ENCODE peak calls at places on chromosomes 11 and 22, in seven cellular contexts. I, J, R, Z, D, A and C are unnamed samples.

GRCh38 chr11:102886999-102887398 is 12.2 kb upstream of the MMP12 start:
- DNase-seq in A (no peak), J (no peak), R (no peak), I (no peak), Z (no peak), D (no peak), C (no peak)

GRCh38 chr11:79026803-79027445 is 413.9 kb downstream of the TENM4 start:
- DNase-seq in D (no peak), J (no peak), R (no peak), A (no peak), Z (no peak), I (peak), C (no peak)

GRCh38 chr22:42368379-42369249 is 63.6 kb downstream of the NFAM1 start:
- DNase-seq in I (no peak), A (no peak), J (no peak), D (no peak), Z (peak), R (peak), C (no peak)

GRCh38 chr11:16785520-16786128 is 47.2 kb downstream of the C11orf58 start:
- DNase-seq in I (peak), R (peak), J (peak), D (peak), Z (peak), A (peak), C (no peak)

GRCh38 chr22:19884161-19884953 is 29.7 kb upstream of the GNB1L start:
- DNase-seq in J (no peak), I (no peak), A (no peak), D (no peak), Z (no peak), R (no peak), C (no peak)

GRCh38 chr11:95134491-95134890 is 44.8 kb downstream of the ENDOD1 start:
- DNase-seq in R (no peak), I (peak), D (peak), J (no peak), Z (peak), A (no peak), C (no peak)

GRCh38 chr11:80155412-80156017 is 714.7 kb upstream of the TENM4 start:
- DNase-seq in R (no peak), I (peak), A (peak), Z (peak), J (peak), D (peak), C (no peak)

GRCh38 chr11:107858217-107859070 is at the start of gene SLC35F2:
- DNase-seq in Z (peak), R (peak), J (peak), A (peak), D (peak), I (peak), C (peak)

GRCh38 chr11:76824980-76825725 is 35.6 kb upstream of the ACER3 start:
- DNase-seq in R (no peak), Z (peak), I (peak), D (no peak), A (no peak), J (no peak), C (no peak)

GRCh38 chr11:8382436-8383053 is 118.9 kb upstream of the LMO1 start:
- DNase-seq in D (peak), J (no peak), R (no peak), A (no peak), Z (no peak), I (peak), C (no peak)

GRCh38 chr11:23336961-23337360 is 476.7 kb upstream of the CCDC179 start:
- DNase-seq in D (peak), J (no peak), Z (no peak), I (peak), A (no peak), R (no peak), C (no peak)

GRCh38 chr11:3879967-3880542 is 24.6 kb downstream of the STIM1 start:
- DNase-seq in D (no peak), R (no peak), A (no peak), I (no peak), J (no peak), Z (no peak), C (no peak)

GRCh38 chr11:96260067-96260511 is 82.9 kb downstream of the MAML2 start:
- DNase-seq in R (no peak), I (no peak), A (no peak), J (no peak), Z (peak), D (no peak), C (no peak)

GRCh38 chr11:46450846-46451470 is 59.4 kb upstream of the CHRM4 start:
- DNase-seq in A (no peak), I (peak), R (no peak), J (no peak), D (no peak), Z (no peak), C (no peak)

GRCh38 chr22:43848366-43849171 is 13.7 kb downstream of the SULT4A1 start:
- DNase-seq in R (peak), D (no peak), J (no peak), Z (no peak), I (peak), A (peak), C (no peak)

GRCh38 chr11:33691051-33691864 is 9.4 kb downstream of the C11orf91 start:
- DNase-seq in R (no peak), D (no peak), J (no peak), A (peak), I (no peak), Z (peak), C (no peak)

GRCh38 chr22:19709063-19709769 is 5.1 kb upstream of the SEPTIN5 start:
- DNase-seq in I (no peak), D (no peak), R (peak), Z (peak), J (no peak), A (no peak), C (no peak)

GRCh38 chr22:25395915-25396314 is 168.6 kb upstream of the GRK3 start:
- DNase-seq in Z (no peak), A (no peak), J (no peak), R (no peak), D (no peak), I (no peak), C (no peak)

GRCh38 chr11:8100605-8101004 is 19.6 kb downstream of the TUB start:
- DNase-seq in I (no peak), D (no peak), Z (no peak), A (no peak), R (no peak), J (no peak), C (no peak)

GRCh38 chr22:49164773-49165320 is 662.8 kb downstream of the BRD1 start:
- DNase-seq in J (no peak), Z (no peak), A (no peak), I (no peak), R (no peak), D (no peak), C (no peak)

GRCh38 chr22:49168219-49168813 is 659.4 kb downstream of the BRD1 start:
- DNase-seq in A (no peak), J (no peak), Z (no peak), R (no peak), I (no peak), D (no peak), C (no peak)

GRCh38 chr22:49163960-49164690 is 663.5 kb downstream of the BRD1 start:
- DNase-seq in I (no peak), J (no peak), A (no peak), Z (no peak), D (no peak), R (no peak), C (no peak)

GRCh38 chr22:49166746-49167145 is 660.9 kb downstream of the BRD1 start:
- DNase-seq in A (no peak), J (no peak), I (no peak), R (no peak), Z (no peak), D (no peak), C (no peak)

GRCh38 chr22:49166211-49166610 is 661.5 kb downstream of the BRD1 start:
- DNase-seq in D (no peak), A (no peak), R (no peak), J (no peak), Z (no peak), I (no peak), C (no peak)
- H4K8ac ChIP-seq in D (no peak), A (no peak), R (no peak), J (no peak), Z (no peak), I (no peak), C (no peak)

GRCh38 chr11:64608260-64608538 is 17.2 kb downstream of the SLC22A12 start:
- DNase-seq in D (no peak), A (no peak), J (no peak), R (no peak), Z (no peak), I (no peak), C (no peak)
- H4K8ac ChIP-seq in D (no peak), A (no peak), J (no peak), R (no peak), Z (no peak), I (no peak), C (peak)

DNA sequence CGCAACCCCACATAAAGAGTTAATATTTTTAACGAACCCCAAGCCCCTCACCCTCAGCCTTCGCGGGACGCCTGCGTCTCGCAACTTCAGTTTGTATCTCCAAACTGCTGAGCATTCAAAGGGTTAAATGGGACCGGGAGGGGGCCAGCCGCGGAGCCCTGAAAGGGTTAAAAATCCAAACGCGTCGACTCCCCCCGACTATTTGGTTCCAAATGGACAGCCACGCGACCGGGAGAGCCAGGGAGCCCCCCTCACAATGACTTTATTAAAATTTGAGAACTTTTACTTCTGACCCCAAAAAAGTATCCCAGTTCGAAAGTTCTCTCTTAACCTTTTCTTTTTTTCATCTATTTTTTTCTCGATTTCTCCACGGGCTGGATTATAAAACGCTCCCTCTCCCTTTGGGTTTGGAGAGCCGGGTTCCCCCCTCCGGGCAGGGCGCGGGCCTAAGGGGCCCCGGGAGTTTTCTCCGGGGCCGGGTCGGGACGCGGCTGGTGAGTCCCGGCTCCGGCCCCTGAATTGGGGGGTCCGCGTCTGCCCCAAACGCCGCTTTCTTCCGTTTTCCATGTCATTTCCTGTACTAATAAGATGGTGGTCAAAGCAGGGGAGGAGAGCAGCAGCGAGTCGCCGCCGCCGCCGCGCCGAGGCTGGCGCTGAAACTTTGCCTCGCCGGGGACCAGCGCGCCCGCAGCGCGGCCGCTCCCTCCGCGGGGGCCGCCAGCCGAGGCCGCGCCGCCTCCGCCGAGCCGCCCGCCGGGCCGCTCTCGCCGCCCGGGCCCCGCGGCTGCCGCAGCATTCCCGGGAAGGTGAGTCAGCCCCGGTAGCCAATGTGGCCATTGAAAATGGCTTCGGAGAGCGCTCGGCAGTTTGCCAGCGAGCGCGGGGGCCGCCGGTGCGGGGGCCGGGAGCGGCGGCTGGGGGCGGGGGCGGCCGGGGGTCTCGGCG is at the start of gene PRDM11:
- DNase-seq in D (peak), J (peak), A (peak), I (peak), R (peak), Z (peak), C (no peak)
- H4K8ac ChIP-seq in D (peak), J (no peak), A (peak), I (peak), R (no peak), Z (peak), C (peak)

DNA sequence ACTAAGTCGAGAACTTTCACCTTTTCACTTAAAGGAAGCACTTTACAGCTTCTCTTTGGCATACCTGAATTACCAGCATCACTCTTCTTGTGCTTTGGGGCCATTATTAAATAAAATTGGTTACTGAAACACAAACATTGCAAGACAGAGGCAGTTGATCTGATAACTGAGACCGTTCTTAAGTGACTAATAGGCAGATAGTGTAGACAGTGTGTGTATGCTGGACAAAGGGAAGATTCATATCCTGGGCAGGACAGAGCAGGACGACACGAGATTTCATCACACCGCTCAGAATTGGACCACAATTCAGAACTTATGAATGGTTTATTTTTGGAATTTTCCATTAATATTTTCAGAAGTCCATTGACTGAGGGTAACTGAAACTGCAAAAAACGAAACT is 68.5 kb downstream of the LDLRAD3 start:
- DNase-seq in I (peak), J (no peak), A (no peak), D (peak), R (no peak), Z (peak), C (no peak)
- H4K8ac ChIP-seq in I (no peak), J (no peak), A (no peak), D (no peak), R (no peak), Z (no peak), C (no peak)

DNA sequence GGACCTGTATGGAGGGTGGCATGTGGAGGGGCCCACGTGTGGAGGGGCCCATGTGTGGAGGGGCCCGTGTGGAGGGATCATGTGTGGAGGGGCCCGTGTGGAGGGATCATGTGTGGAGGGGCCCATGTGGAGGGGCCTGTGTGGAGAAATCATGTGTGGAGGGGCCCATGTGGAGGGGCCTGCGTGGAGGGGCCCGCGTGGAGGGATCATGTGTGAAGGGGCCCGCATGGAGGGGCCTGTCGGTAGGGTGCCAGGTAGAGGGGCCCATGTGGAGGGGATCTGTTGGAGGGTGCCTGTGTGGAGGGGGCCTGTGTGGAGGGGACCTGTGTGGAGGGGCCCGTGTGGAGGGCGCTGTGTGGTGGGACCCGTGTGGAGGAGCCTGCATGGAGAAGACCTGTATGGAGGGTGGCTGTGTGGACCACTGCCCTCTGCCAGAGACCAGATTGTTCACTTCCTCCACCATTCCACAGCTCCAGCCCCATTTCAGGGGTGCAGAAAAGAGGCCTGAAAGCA is 47.0 kb downstream of the IGLL5 start:
- DNase-seq in Z (no peak), R (no peak), D (no peak), I (no peak), J (no peak), A (no peak), C (no peak)
- H4K8ac ChIP-seq in Z (no peak), R (no peak), D (no peak), I (no peak), J (no peak), A (no peak), C (no peak)

DNA sequence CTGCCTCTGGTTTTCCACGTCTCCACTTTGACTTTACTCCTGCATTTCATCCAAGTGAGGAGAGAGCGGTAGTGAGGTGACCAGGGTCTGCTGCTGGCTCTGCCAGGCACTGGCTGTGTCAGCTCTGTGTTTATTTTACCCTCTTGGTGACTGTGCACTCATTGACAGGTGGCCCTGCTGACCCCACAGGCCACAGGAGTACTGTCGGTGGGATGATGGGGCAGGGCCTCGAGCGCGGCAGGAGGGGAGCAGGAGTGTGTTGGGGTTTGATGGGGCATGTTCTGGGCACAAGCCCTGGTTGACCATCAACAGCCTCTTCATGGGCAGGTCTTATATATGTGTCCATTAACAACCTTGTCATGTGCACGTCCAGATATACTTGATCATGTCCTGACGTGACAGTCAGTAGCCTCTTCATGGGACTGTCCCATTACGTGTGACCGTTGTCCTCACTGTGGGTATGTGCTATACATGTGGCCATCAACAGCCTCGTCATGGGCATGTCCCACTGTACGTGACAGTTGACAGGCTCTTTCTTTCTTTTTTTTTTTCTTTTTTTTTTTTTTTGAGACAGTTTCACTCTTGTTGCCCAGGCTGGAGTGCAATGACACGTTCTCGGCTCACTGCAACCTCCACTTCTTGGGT is 31.4 kb upstream of the ACR start:
- DNase-seq in I (no peak), J (no peak), A (no peak), D (no peak), Z (no peak), R (no peak), C (no peak)
- H4K8ac ChIP-seq in I (no peak), J (peak), A (no peak), D (no peak), Z (no peak), R (no peak), C (no peak)

DNA sequence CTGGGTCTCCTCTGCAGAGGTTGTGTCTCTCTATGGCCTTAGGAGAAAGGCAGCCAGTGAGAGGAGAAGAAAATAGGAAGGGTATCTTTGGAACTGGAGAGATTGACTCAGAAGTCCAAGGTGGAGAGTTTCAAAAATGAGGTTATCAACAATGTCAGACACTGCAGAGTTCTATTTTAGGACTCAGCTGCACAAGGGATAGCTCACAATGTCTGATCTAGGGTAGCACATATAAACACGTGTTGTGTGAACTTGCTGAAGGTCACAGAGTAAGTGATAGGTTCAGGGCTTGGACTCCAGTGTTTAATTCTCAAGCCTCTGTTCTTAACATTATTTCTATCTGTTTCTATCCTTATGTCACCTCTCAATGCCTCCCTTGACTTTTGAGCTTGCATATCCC is 305.0 kb upstream of the LARGE1 start:
- DNase-seq in A (no peak), Z (no peak), J (no peak), R (no peak), D (no peak), I (no peak), C (no peak)
- H4K8ac ChIP-seq in A (no peak), Z (no peak), J (no peak), R (no peak), D (no peak), I (no peak), C (no peak)

GRCh38 chr22:45200862-45201511 is 37.3 kb downstream of the NUP50 start:
- DNase-seq in J (no peak), A (peak), I (peak), D (peak), Z (peak), R (peak), C (peak)
- H4K8ac ChIP-seq in J (no peak), A (no peak), I (peak), D (peak), Z (peak), R (no peak), C (peak)

DNA sequence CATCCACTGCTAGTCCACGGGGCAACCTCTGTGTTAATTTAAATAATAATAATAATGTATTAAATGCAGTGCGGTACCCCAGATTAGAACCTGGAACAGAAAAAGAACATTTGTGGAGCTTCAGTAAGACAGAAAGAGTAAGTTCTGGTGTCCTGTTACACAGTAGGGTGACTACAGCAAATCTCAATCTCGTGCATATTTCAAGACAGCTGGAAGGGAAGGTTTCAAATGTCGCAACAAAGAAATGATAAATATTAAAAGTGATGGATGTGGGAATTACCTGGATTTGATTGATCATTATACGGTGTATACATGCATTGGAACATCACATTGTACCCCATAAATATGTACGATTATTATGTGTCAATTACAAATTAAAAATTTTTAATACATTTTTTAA is 1.7 kb upstream of the RAC2 start:
- DNase-seq in Z (no peak), A (no peak), J (no peak), D (no peak), R (no peak), I (peak), C (no peak)
- H4K8ac ChIP-seq in Z (no peak), A (no peak), J (no peak), D (no peak), R (no peak), I (no peak), C (no peak)